ENCODE peak calls at places on chromosomes 6 and 20, in eight cellular contexts. K is A549; R is heart right ventricle; G is tibial nerve; I is neuronal stem cell; V is effector memory CD4-positive, alpha-beta T cell; J is colonic mucosa; H is tibial artery. U is an unnamed sample. For H3K4me1, the result is how much of the 10 kb centered on the place peaks cover.

GRCh38 chr20:5835870-5836269 is 85.7 kb downstream of the SHLD1 start:
- DNase-seq in K (no peak), R (no peak), G (no peak), I (no peak), V (no peak), J (no peak), H (no peak), U (no peak)

GRCh38 chr6:44657201-44657824 is 269.8 kb downstream of the CDC5L start:
- DNase-seq in K (no peak), R (no peak), G (no peak), I (no peak), V (no peak), J (no peak), H (no peak), U (no peak)

GRCh38 chr6:99349620-99350141 is at the start of gene FAXC:
- DNase-seq in K (peak), R (peak), G (no peak), I (peak), V (no peak), J (peak), H (peak), U (no peak)

GRCh38 chr6:53038148-53038547 is 27.1 kb upstream of the FBXO9 start:
- DNase-seq in K (no peak), R (no peak), G (no peak), I (no peak), V (no peak), J (no peak), H (no peak), U (no peak)

GRCh38 chr6:4358414-4359107 is 223.2 kb upstream of the ECI2 start:
- DNase-seq in K (peak), R (peak), G (peak), I (peak), V (no peak), J (peak), H (peak), U (peak)

GRCh38 chr6:107115695-107116327 is 496 bp upstream of the BEND3 start:
- DNase-seq in K (peak), R (peak), G (no peak), I (peak), V (no peak), J (peak), H (no peak), U (no peak)

GRCh38 chr6:45718901-45719300 is 296.8 kb downstream of the CLIC5 start:
- DNase-seq in K (no peak), R (no peak), G (no peak), I (no peak), V (no peak), J (no peak), H (no peak), U (no peak)

GRCh38 chr6:69948479-69949114 is 82.2 kb downstream of the COL19A1 start:
- DNase-seq in K (no peak), R (no peak), G (no peak), I (no peak), V (no peak), J (no peak), H (no peak), U (no peak)

GRCh38 chr6:143293526-143293925 is 157.0 kb downstream of the ADAT2 start:
- DNase-seq in K (no peak), R (no peak), G (no peak), I (no peak), V (no peak), J (no peak), H (no peak), U (no peak)

GRCh38 chr20:4082406-4083102 is 67.2 kb upstream of the RNF24 start:
- DNase-seq in K (no peak), R (peak), G (no peak), I (peak), V (peak), J (no peak), H (peak), U (no peak)

GRCh38 chr6:163708459-163708858 is 293.9 kb downstream of the QKI start:
- DNase-seq in K (no peak), R (no peak), G (no peak), I (no peak), V (no peak), J (no peak), H (no peak), U (no peak)

GRCh38 chr6:2746557-2747061 is 4.1 kb downstream of the MYLK4 start:
- DNase-seq in K (no peak), R (no peak), G (no peak), I (peak), V (no peak), J (no peak), H (no peak), U (no peak)

GRCh38 chr6:4281341-4282293 is 146.2 kb upstream of the ECI2 start:
- DNase-seq in K (no peak), R (peak), G (no peak), I (peak), V (no peak), J (peak), H (no peak), U (no peak)

GRCh38 chr6:121042766-121043165 is 291.5 kb downstream of the TBC1D32 start:
- DNase-seq in K (no peak), R (no peak), G (no peak), I (no peak), V (no peak), J (no peak), H (no peak), U (no peak)

GRCh38 chr6:84515082-84515481 is 249.3 kb downstream of the TBX18 start:
- DNase-seq in K (no peak), R (no peak), G (no peak), I (no peak), V (no peak), J (no peak), H (no peak), U (no peak)

GRCh38 chr20:23165964-23166363 is 79.8 kb upstream of the CD93 start:
- DNase-seq in K (no peak), R (no peak), G (no peak), I (no peak), V (no peak), J (no peak), H (no peak), U (no peak)

GRCh38 chr6:88870728-88871330 is 92.6 kb downstream of the RNGTT start:
- DNase-seq in K (peak), R (no peak), G (no peak), I (peak), V (no peak), J (peak), H (no peak), U (no peak)

GRCh38 chr6:150252714-150253444 is 110.0 kb downstream of the PPP1R14C start:
- DNase-seq in K (no peak), R (no peak), G (no peak), I (no peak), V (no peak), J (no peak), H (no peak), U (no peak)

GRCh38 chr6:53148684-53149083 is at the start of gene GCM1:
- DNase-seq in K (no peak), R (no peak), G (no peak), I (no peak), V (no peak), J (no peak), H (no peak), U (no peak)

GRCh38 chr6:164640946-164641345 is 668.5 kb downstream of the C6orf118 start:
- DNase-seq in K (no peak), R (no peak), G (no peak), I (no peak), V (no peak), J (no peak), H (no peak), U (no peak)

GRCh38 chr20:29472606-29473005 is 1784.9 kb upstream of the DEFB115 start:
- DNase-seq in K (no peak), R (no peak), G (no peak), I (no peak), V (no peak), J (no peak), H (no peak), U (no peak)

GRCh38 chr6:39396854-39397253 is 74.4 kb upstream of the KCNK16 start:
- DNase-seq in K (no peak), R (no peak), G (no peak), I (no peak), V (no peak), J (no peak), H (no peak), U (no peak)

GRCh38 chr6:33860706-33861474 is 57.1 kb upstream of the MLN start:
- DNase-seq in K (no peak), R (no peak), G (no peak), I (no peak), V (no peak), J (peak), H (no peak), U (no peak)

GRCh38 chr20:59042796-59043621 is 423 bp upstream of the PRELID3B start:
- DNase-seq in K (peak), R (peak), G (peak), I (peak), V (peak), J (peak), H (peak), U (peak)

GRCh38 chr20:41048475-41049242 is 20.0 kb downstream of the TOP1 start:
- DNase-seq in K (no peak), R (no peak), G (no peak), I (no peak), V (no peak), J (no peak), H (no peak), U (no peak)
- H3K4me1 ChIP-seq in K (half or more), R (half or more), G (half or more), I (under half), V (under half), J (under half), H (under half), U (half or more)

GRCh38 chr6:66128676-66129075 is 421.6 kb upstream of the EYS start:
- DNase-seq in K (no peak), R (no peak), G (no peak), I (no peak), V (no peak), J (no peak), H (no peak), U (no peak)

GRCh38 chr6:66128238-66128637 is 421.2 kb upstream of the EYS start:
- DNase-seq in K (no peak), R (no peak), G (no peak), I (no peak), V (no peak), J (no peak), H (no peak), U (no peak)

GRCh38 chr6:66127061-66127460 is 420.0 kb upstream of the EYS start:
- DNase-seq in K (no peak), R (no peak), G (no peak), I (no peak), V (no peak), J (no peak), H (no peak), U (no peak)

DNA sequence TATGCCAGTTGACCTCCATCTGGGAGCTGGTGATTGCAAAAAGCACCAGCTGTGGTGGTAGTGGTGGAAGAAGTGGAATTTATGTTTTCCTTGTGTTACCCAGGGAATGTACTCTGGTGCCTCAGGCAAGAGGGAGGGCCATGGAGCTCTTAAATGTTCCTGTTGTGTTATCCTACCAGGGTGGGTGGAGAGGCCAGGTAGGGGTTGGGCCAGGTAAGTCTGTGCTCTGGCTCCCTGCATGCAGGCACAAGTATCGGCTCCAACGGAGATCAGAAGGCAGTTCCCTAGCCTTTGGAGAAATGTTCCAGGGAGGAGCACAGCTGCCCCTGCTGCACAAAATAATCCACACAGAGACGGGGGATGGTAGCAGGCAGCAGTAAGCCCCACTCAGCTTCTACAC is 419.3 kb upstream of the EYS start:
- DNase-seq in K (no peak), R (no peak), G (no peak), I (no peak), V (no peak), J (no peak), H (no peak), U (no peak)
- H3K4me1 ChIP-seq in K (under half), R (under half), G (under half), I (under half), V (under half), J (under half), H (under half), U (under half)

GRCh38 chr6:22882581-22882980 is 313.2 kb downstream of the HDGFL1 start:
- DNase-seq in K (no peak), R (no peak), G (no peak), I (no peak), V (no peak), J (no peak), H (no peak), U (no peak)

GRCh38 chr6:22878706-22879105 is 309.3 kb downstream of the HDGFL1 start:
- DNase-seq in K (no peak), R (no peak), G (no peak), I (no peak), V (no peak), J (no peak), H (no peak), U (no peak)

GRCh38 chr6:22880686-22881433 is 311.5 kb downstream of the HDGFL1 start:
- DNase-seq in K (peak), R (no peak), G (no peak), I (no peak), V (no peak), J (no peak), H (no peak), U (no peak)

GRCh38 chr6:22875845-22876244 is 306.5 kb downstream of the HDGFL1 start:
- DNase-seq in K (no peak), R (no peak), G (no peak), I (no peak), V (no peak), J (no peak), H (no peak), U (no peak)

DNA sequence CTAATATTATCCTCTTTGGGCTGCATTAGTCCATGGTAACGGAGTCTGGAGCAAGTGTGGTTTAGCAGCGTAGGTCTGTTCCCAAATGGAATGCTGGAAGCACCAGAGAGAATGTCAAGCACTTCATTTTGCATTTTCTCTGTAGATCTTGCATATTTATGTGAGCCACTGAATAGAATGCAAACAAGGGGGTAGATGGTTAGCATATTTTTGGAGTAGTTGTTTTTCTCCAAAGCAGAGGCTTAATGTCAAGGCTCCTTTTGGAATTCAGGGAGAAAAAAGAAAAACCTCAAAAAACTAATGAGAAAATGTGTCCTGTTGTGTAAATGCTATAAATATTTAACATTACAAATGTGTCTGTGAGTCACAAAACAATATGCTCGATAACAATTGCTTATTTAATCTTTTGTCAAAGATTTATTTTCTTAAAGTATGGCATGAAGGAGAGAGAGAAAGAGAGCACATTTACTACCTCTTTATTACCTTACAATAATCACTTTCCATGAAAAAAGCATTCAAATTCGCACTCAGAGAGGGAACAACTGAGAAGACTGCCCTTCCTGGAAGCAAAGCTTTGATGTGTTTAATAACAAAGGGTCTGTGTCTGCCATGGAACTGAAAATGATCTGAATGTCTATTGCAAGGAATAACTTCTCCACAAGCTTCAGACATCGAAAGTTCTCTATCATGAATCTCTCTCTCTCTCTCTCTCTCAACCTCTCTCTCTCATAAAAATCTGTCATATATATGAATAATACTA is 308.8 kb downstream of the HDGFL1 start:
- DNase-seq in K (no peak), R (no peak), G (no peak), I (no peak), V (no peak), J (no peak), H (no peak), U (no peak)
- H3K4me1 ChIP-seq in K (under half), R (under half), G (under half), I (under half), V (under half), J (under half), H (under half), U (under half)

GRCh38 chr6:137864812-137865508 is 2.1 kb upstream of the TNFAIP3 start:
- DNase-seq in K (no peak), R (no peak), G (no peak), I (no peak), V (no peak), J (no peak), H (no peak), U (no peak)

GRCh38 chr6:137866200-137866913 is 702 bp upstream of the TNFAIP3 start:
- DNase-seq in K (no peak), R (no peak), G (peak), I (peak), V (no peak), J (no peak), H (no peak), U (peak)

GRCh38 chr6:137868721-137869631 is 1.9 kb downstream of the TNFAIP3 start:
- DNase-seq in K (no peak), R (no peak), G (no peak), I (no peak), V (no peak), J (no peak), H (no peak), U (no peak)

GRCh38 chr6:137867685-137868509 is 838 bp downstream of the TNFAIP3 start:
- DNase-seq in K (no peak), R (peak), G (peak), I (peak), V (peak), J (peak), H (peak), U (no peak)

GRCh38 chr6:137866914-137867684 is at the start of gene TNFAIP3:
- DNase-seq in K (peak), R (peak), G (peak), I (peak), V (peak), J (peak), H (peak), U (peak)
- H3K4me1 ChIP-seq in K (under half), R (under half), G (under half), I (under half), V (under half), J (under half), H (under half), U (under half)